ENCODE peak calls at places on chromosomes 5 and 9, in five cellular contexts. G, V, I, H and F are unnamed samples.

GRCh38 chr5:108681079-108681921 is 66.4 kb upstream of the FER start:
- DNase-seq in G (peak), V (no peak), I (peak), H (peak), F (peak)

GRCh38 chr9:133759146-133759900 is 21.2 kb upstream of the SARDH start:
- DNase-seq in G (no peak), V (peak), I (no peak), H (peak), F (no peak)

GRCh38 chr5:18243846-18244245 is 609.6 kb downstream of the TAF11L14 start:
- DNase-seq in G (peak), V (no peak), I (no peak), H (no peak), F (no peak)

GRCh38 chr5:74598731-74599624 is 41.5 kb downstream of the ENC1 start:
- DNase-seq in G (no peak), V (no peak), I (no peak), H (no peak), F (no peak)

GRCh38 chr9:114200721-114201300 is 45.5 kb downstream of the COL27A1 start:
- DNase-seq in G (no peak), V (no peak), I (no peak), H (no peak), F (no peak)

GRCh38 chr5:25963251-25964008 is 1075.0 kb downstream of the CDH9 start:
- DNase-seq in G (no peak), V (peak), I (no peak), H (no peak), F (no peak)

GRCh38 chr5:58466939-58467338 is 7.1 kb upstream of the PLK2 start:
- DNase-seq in G (peak), V (no peak), I (no peak), H (no peak), F (no peak)

GRCh38 chr5:131541766-131542165 is 93.3 kb downstream of the RAPGEF6 start:
- DNase-seq in G (peak), V (no peak), I (no peak), H (no peak), F (no peak)

GRCh38 chr5:147382776-147383175 is 127.1 kb downstream of the DPYSL3 start:
- DNase-seq in G (no peak), V (no peak), I (no peak), H (no peak), F (no peak)

GRCh38 chr9:79759460-79759859 is 187.7 kb downstream of the TLE4 start:
- DNase-seq in G (peak), V (no peak), I (no peak), H (no peak), F (no peak)

GRCh38 chr9:136947955-136948510 is 3.0 kb downstream of the C8G start:
- DNase-seq in G (peak), V (peak), I (peak), H (no peak), F (peak)

GRCh38 chr5:171648279-171648774 is 137.3 kb upstream of the SMIM23 start:
- DNase-seq in G (no peak), V (no peak), I (no peak), H (no peak), F (no peak)

GRCh38 chr5:171445910-171446516 is 26.6 kb downstream of the FGF18 start:
- DNase-seq in G (no peak), V (peak), I (no peak), H (no peak), F (no peak)

GRCh38 chr5:96565843-96566242 is 96.3 kb upstream of the CAST start:
- DNase-seq in G (peak), V (no peak), I (no peak), H (no peak), F (no peak)

GRCh38 chr5:172370648-172371248 is 83.6 kb downstream of the SH3PXD2B start:
- DNase-seq in G (peak), V (no peak), I (peak), H (no peak), F (peak)

GRCh38 chr9:85421641-85422040 is 320.1 kb downstream of the AGTPBP1 start:
- DNase-seq in G (no peak), V (no peak), I (no peak), H (no peak), F (no peak)

GRCh38 chr5:170557314-170557713 is 53.5 kb downstream of the KCNIP1 start:
- DNase-seq in G (no peak), V (no peak), I (no peak), H (no peak), F (no peak)

GRCh38 chr5:161155451-161155850 is 303.4 kb upstream of the ATP10B start:
- DNase-seq in G (peak), V (no peak), I (no peak), H (no peak), F (no peak)

GRCh38 chr5:37133939-37134338 is 115.2 kb downstream of the CPLANE1 start:
- DNase-seq in G (peak), V (no peak), I (no peak), H (no peak), F (no peak)

GRCh38 chr5:180390441-180391190 is 37.5 kb upstream of the GFPT2 start:
- DNase-seq in G (no peak), V (no peak), I (no peak), H (peak), F (no peak)

GRCh38 chr9:86308687-86309086 is 26.3 kb upstream of the ISCA1 start:
- DNase-seq in G (no peak), V (no peak), I (no peak), H (no peak), F (no peak)

GRCh38 chr5:84383816-84384603 is 670 bp downstream of the EDIL3 start:
- DNase-seq in G (peak), V (no peak), I (peak), H (peak), F (peak)

DNA sequence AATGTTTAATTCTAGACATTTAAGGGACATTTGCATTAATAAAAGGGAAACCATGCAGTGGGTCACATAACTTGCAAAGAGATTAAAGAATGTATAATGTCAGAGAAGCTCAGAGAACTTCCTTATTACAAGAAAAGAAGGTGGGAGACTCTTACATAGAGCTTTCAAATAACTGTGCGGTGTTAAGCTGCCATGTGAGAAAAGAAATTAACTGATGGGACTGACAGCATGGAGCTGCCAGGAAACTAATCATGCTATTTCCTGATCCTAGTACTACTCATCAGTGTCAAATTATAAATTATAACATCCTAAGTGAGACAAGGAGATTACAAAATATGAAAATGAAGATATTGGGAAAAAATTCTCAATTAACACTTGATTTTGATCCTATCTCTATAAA is 609.4 kb upstream of the NUDT12 start:
- DNase-seq in G (no peak), V (no peak), I (no peak), H (no peak), F (no peak)
- TF ChIP-seq CTCF in G (no peak), V (no peak), I (no peak), H (no peak), F (no peak)

DNA sequence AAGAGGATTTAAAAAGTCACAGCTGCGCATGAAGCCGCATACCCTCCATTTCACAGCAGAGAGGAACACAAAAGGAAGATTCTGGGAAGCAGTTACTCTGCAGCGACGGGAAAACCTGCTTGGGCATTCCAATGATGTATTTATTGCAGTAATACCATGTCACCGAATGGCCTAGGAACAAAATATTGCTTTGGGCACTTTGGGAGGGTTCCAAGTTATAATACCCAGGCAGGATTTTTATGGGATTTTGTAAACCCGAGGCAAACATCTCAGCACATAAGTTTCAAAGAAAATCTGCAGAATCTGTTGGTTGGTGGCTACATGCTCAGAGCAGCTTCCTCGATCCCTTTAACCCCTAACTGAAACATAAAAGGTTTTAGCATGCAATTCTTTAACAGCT is 195.2 kb downstream of the MAPKAP1 start:
- DNase-seq in G (no peak), V (no peak), I (no peak), H (no peak), F (no peak)
- TF ChIP-seq CTCF in G (no peak), V (no peak), I (no peak), H (no peak), F (no peak)

DNA sequence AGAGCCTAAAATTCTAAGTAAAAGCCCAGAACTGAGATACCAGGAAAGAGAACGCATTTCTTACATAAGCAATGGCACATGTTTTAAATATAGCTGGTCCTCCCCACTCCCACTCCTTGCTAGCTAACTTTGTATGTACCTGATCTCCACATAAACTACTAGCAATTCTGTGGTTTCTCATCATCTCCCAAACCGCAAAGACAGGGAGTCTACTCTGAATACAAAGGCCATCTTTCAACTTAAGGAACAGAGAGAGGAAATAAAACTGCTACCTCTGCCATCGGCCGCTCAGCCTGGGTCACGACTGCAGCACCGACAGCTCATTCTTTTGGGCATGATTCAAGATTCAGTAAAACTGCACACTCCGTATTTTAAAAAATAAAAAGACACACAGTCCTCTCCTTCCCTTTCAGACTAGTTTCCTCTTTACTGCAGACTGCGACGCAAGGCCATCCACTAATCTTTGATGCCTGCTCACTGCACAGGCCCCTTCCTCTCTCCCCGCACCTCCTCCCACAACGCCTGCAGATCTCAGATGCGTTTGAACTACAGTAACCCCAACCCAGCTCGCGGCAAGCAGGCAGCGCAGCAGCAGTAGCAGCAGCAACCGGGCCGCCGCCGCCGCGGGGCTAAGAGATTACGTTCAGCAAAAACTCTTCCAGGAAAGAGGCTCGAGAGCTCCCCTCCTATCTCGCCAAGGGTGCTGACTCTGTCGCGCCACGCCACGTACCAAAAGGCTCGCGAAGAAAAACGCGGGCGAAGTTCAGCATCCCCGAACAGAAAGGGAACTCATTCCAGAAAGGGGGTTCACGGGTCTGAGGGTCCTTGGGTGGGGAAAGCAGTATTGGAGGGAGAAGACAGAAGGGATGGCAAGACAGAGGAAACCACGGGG is 1.5 kb downstream of the RNF145 start:
- DNase-seq in G (peak), V (peak), I (peak), H (peak), F (peak)
- TF ChIP-seq CTCF in G (no peak), V (no peak), I (no peak), H (no peak), F (no peak)

GRCh38 chr5:6202615-6203365 is 175.6 kb downstream of the MED10 start:
- DNase-seq in G (no peak), V (no peak), I (peak), H (no peak), F (peak)
- TF ChIP-seq CTCF in G (no peak), V (peak), I (peak), H (no peak), F (peak)

GRCh38 chr9:71624728-71625127 is 143.6 kb downstream of the CEMIP2 start:
- DNase-seq in G (no peak), V (no peak), I (no peak), H (no peak), F (no peak)
- TF ChIP-seq CTCF in G (no peak), V (no peak), I (no peak), H (no peak), F (peak)

GRCh38 chr5:23419115-23419514 is 88.3 kb upstream of the PRDM9 start:
- DNase-seq in G (peak), V (no peak), I (no peak), H (no peak), F (no peak)
- TF ChIP-seq CTCF in G (no peak), V (no peak), I (peak), H (no peak), F (no peak)

DNA sequence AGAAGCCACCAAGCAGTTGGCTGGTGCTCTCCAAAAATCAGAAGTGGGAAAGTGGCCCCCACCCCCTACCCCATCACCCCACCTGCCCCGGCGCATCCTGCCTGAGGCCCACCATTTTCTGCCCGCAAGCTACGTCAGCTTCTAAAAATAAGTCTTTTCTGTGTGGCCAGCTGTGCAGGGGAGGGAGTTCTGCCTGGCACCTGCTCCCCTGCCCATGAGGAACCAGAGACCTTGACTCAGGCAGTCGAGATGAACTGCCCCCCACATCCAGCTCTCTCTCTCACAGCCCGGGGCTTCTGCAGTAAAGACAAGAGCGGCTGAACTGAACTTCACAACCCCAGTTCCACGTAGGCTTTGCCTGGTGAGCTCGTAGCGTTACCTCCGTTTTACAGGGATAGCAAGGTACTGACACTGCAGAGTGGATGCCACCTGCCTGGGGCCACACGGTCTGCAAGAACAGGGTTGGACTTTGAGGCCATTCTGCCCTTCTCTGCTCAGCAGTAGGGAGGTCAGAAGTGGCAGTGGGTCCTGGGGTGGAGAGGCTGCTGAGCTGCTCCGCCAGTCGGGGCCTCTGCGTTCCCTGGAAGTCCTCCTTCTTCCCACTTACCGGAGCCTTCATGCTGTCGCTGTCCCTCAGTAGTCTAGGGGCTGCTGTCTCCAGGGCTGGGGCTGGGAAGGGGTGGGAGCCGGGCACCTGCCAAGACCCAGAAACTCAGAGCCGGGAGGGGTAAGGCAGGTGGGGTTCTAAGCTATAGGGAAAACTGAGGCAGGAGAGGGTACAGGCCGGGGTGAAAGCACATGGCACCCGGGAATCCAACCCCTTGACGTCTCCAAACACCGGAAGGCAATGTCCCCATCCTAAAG is 808 bp downstream of the ST6GALNAC4 start:
- DNase-seq in G (no peak), V (no peak), I (no peak), H (peak), F (no peak)
- TF ChIP-seq CTCF in G (no peak), V (no peak), I (no peak), H (no peak), F (no peak)

GRCh38 chr5:23614422-23614821 is 107.0 kb downstream of the PRDM9 start:
- DNase-seq in G (no peak), V (no peak), I (no peak), H (no peak), F (no peak)
- TF ChIP-seq CTCF in G (no peak), V (no peak), I (no peak), H (no peak), F (no peak)

GRCh38 chr5:11046160-11046559 is 285.1 kb upstream of the DAP start:
- DNase-seq in G (no peak), V (no peak), I (no peak), H (no peak), F (no peak)
- TF ChIP-seq CTCF in G (no peak), V (no peak), I (no peak), H (no peak), F (no peak)

GRCh38 chr5:179276838-179277395 is 68.3 kb downstream of the ADAMTS2 start:
- DNase-seq in G (no peak), V (peak), I (no peak), H (no peak), F (peak)
- TF ChIP-seq CTCF in G (no peak), V (no peak), I (peak), H (no peak), F (peak)